ENCODE peak calls at places on chromosomes 5 and 9, in nine cellular contexts. P is A549, K is HL-60, I is GM23338, F is Panc1, U is HepG2, V is HCT116, Y is K562, L is GM12878. C is an unnamed sample.

GRCh38 chr5:111385970-111386831 is 126.1 kb downstream of the STARD4 start:
- DNase-seq in I (no peak), P (no peak), V (no peak), Y (no peak), K (no peak), U (no peak), F (no peak), L (no peak), C (peak)

GRCh38 chr5:147856801-147857200 is 21.7 kb upstream of the SCGB3A2 start:
- DNase-seq in V (no peak), K (no peak), P (no peak), U (no peak), L (no peak), I (no peak), F (no peak), Y (no peak), C (no peak)

GRCh38 chr5:151684690-151685361 is 1.9 kb downstream of the SPARC start:
- DNase-seq in F (no peak), I (peak), V (no peak), U (no peak), L (no peak), Y (no peak), K (no peak), P (peak), C (no peak)

GRCh38 chr5:62786099-62786498 is 207.5 kb downstream of the LRRC70 start:
- DNase-seq in U (no peak), P (no peak), I (no peak), F (no peak), V (no peak), Y (no peak), L (no peak), K (no peak), C (no peak)

GRCh38 chr9:114001794-114002261 is 76.3 kb downstream of the AMBP start:
- DNase-seq in L (no peak), V (no peak), U (no peak), P (no peak), I (no peak), F (no peak), Y (no peak), K (no peak), C (no peak)

GRCh38 chr9:88387035-88387732 is 1.1 kb upstream of the SPIN1 start:
- DNase-seq in K (peak), U (peak), Y (peak), P (peak), F (no peak), V (peak), I (no peak), L (no peak), C (no peak)

GRCh38 chr5:179613460-179614071 is 9.9 kb downstream of the HNRNPH1 start:
- DNase-seq in Y (peak), I (no peak), K (peak), U (no peak), V (no peak), F (no peak), L (no peak), P (no peak), C (no peak)

GRCh38 chr5:146042628-146043279 is 62.6 kb downstream of the PLAC8L1 start:
- DNase-seq in U (no peak), P (peak), K (no peak), V (peak), F (no peak), I (no peak), L (no peak), Y (peak), C (no peak)

GRCh38 chr9:119004618-119004990 is 364.6 kb downstream of the BRINP1 start:
- DNase-seq in L (no peak), K (no peak), I (no peak), Y (no peak), V (no peak), P (peak), U (peak), F (peak), C (no peak)

GRCh38 chr5:35354751-35355150 is 124.5 kb upstream of the PRLR start:
- DNase-seq in P (no peak), Y (no peak), U (no peak), I (no peak), F (no peak), V (no peak), K (no peak), L (no peak), C (no peak)

GRCh38 chr9:7704543-7704942 is 95.0 kb downstream of the DMAC1 start:
- DNase-seq in Y (no peak), I (no peak), U (no peak), V (no peak), K (no peak), P (no peak), F (no peak), L (no peak), C (no peak)

GRCh38 chr5:139543423-139543991 is 17.6 kb upstream of the UBE2D2 start:
- DNase-seq in Y (peak), F (no peak), I (peak), V (no peak), L (no peak), K (no peak), U (no peak), P (no peak), C (peak)

GRCh38 chr5:34656001-34656699 is at the start of gene RAI14:
- DNase-seq in V (peak), I (peak), L (no peak), U (peak), K (peak), F (no peak), P (peak), Y (peak), C (peak)

GRCh38 chr5:125043781-125044391 is 297.4 kb upstream of the ZNF608 start:
- DNase-seq in P (peak), V (peak), Y (no peak), I (no peak), K (no peak), U (no peak), F (no peak), L (no peak), C (peak)

GRCh38 chr5:176743828-176744583 is 66.4 kb upstream of the UNC5A start:
- DNase-seq in P (no peak), U (no peak), Y (no peak), F (no peak), I (no peak), L (no peak), K (no peak), V (no peak), C (peak)

GRCh38 chr5:155402927-155403645 is 389.5 kb downstream of the KIF4B start:
- DNase-seq in V (no peak), K (no peak), I (no peak), U (no peak), P (no peak), F (no peak), Y (no peak), L (no peak), C (no peak)
- TF ChIP-seq REST in V (no peak), K (no peak), I (no peak), U (no peak), P (no peak), F (no peak), Y (no peak), L (no peak), C (no peak)

GRCh38 chr9:75454043-75454442 is 365.7 kb downstream of the OSTF1 start:
- DNase-seq in P (no peak), F (no peak), K (no peak), Y (no peak), I (no peak), V (no peak), L (no peak), U (no peak), C (no peak)
- TF ChIP-seq REST in P (no peak), F (no peak), K (no peak), Y (no peak), I (no peak), V (no peak), L (no peak), U (no peak), C (no peak)

DNA sequence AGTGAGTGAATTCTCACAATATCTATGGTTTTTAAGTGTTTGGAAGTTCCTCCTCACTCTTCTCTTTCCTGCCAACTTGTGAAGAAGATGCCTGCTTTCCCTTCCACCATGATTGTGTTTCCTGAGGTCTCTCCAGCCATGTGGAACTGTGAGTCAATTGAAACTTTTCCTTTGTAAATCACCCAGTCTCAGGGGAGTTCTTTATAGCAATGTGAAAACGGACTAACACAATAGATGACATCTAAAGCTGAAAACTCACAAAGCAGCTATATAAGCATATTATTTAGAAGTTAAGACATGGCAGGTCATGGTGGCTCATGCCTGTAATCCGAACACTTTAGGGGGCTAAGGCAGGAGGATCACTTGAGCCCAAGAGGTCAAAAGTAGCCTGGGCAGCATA is 130.2 kb downstream of the ARRDC3 start:
- DNase-seq in Y (no peak), V (no peak), U (no peak), I (no peak), L (no peak), K (no peak), F (no peak), P (no peak), C (no peak)
- TF ChIP-seq REST in Y (no peak), V (no peak), U (no peak), I (no peak), L (no peak), K (no peak), F (no peak), P (no peak), C (no peak)

DNA sequence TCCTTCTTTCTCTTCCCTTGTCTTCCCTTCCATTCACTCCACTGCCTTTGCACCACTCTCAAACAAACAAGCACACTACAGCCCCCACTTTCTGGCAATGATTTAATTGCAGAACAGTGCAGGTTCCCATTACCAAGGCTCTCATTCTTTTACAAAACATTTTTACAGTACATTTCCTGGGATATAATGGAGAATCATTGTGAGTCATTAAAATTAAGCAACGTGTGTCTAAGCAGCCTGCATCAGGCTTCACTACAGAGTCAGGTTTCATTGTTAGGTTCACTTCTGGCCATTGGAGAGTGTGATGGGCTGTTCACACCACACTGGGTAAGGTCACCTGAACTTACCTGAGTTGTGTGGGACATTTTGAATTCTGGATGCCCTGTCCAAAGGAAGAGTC is 303.5 kb downstream of the TRIM32 start:
- DNase-seq in K (no peak), F (no peak), Y (no peak), L (no peak), I (no peak), P (no peak), V (no peak), U (no peak), C (no peak)
- TF ChIP-seq REST in K (no peak), F (no peak), Y (no peak), L (no peak), I (no peak), P (no peak), V (no peak), U (no peak), C (no peak)